ENCODE peak calls at places on chromosomes 16 and 17, in five cellular contexts. A is prostate gland; I is CD8-positive, alpha-beta memory T cell; N is hepatocyte; K is cardiac muscle cell. S is an unnamed sample. For H3K27me3 and H3K36me3, the result is how much of the 10 kb centered on the place peaks cover.

GRCh38 chr16:31142109-31143035 is 6.8 kb upstream of the PRSS8 start:
- DNase-seq in K (peak), I (peak), N (peak), A (peak), S (peak)

GRCh38 chr17:37446027-37446426 is 39.3 kb downstream of the TADA2A start:
- DNase-seq in N (no peak), I (no peak), K (no peak), A (no peak), S (no peak)

GRCh38 chr17:58327363-58328194 is 1.0 kb downstream of the TSPOAP1 start:
- DNase-seq in N (no peak), K (peak), I (no peak), A (no peak), S (no peak)

GRCh38 chr17:80919331-80920284 is 72.0 kb upstream of the CHMP6 start:
- DNase-seq in K (peak), I (no peak), N (peak), A (no peak), S (no peak)

GRCh38 chr16:30000768-30001631 is 5.0 kb downstream of the INO80E start:
- DNase-seq in N (no peak), A (no peak), I (no peak), K (no peak), S (no peak)

GRCh38 chr17:15954222-15954621 is 9.3 kb downstream of the ADORA2B start:
- DNase-seq in K (peak), N (no peak), I (no peak), A (no peak), S (peak)

GRCh38 chr16:64092284-64092683 is 1029.6 kb downstream of the CDH11 start:
- DNase-seq in N (no peak), K (peak), A (no peak), I (no peak), S (no peak)

GRCh38 chr17:42153919-42154491 is 784 bp downstream of the RAB5C start:
- DNase-seq in I (no peak), N (peak), A (no peak), K (peak), S (peak)

GRCh38 chr16:3328643-3329042 is 23.3 kb downstream of the ZNF75A start:
- DNase-seq in I (no peak), K (no peak), A (no peak), N (no peak), S (no peak)

GRCh38 chr16:69188716-69189115 is 1.8 kb downstream of the SNTB2 start:
- DNase-seq in K (peak), I (no peak), N (peak), A (no peak), S (peak)

GRCh38 chr16:17104654-17105053 is 366.1 kb downstream of the XYLT1 start:
- DNase-seq in A (no peak), K (no peak), I (no peak), N (no peak), S (peak)

GRCh38 chr17:61204456-61204855 is 195.2 kb upstream of the TBX2 start:
- DNase-seq in I (no peak), K (no peak), A (no peak), N (no peak), S (no peak)

GRCh38 chr16:83400234-83400633 is 407.5 kb upstream of the HSBP1 start:
- DNase-seq in I (no peak), K (peak), A (no peak), N (no peak), S (peak)

GRCh38 chr17:17701112-17701511 is 19.9 kb downstream of the RAI1 start:
- DNase-seq in N (no peak), I (no peak), K (no peak), A (no peak), S (no peak)

GRCh38 chr16:89473791-89474414 is 16.5 kb downstream of the ANKRD11 start:
- DNase-seq in I (no peak), N (no peak), K (peak), A (no peak), S (no peak)

GRCh38 chr17:54888981-54889380 is 11.7 kb upstream of the TOM1L1 start:
- DNase-seq in K (no peak), N (no peak), I (no peak), A (no peak), S (no peak)

GRCh38 chr16:23836404-23837291 is 865 bp downstream of the PRKCB start:
- DNase-seq in A (no peak), K (no peak), N (peak), I (peak), S (no peak)
- H3K4me3 ChIP-seq in A (peak), K (peak), N (no peak), I (peak), S (no peak)

GRCh38 chr17:10060526-10060925 is 137.9 kb downstream of the GAS7 start:
- DNase-seq in N (no peak), I (no peak), K (no peak), A (no peak), S (no peak)
- H3K27me3 ChIP-seq in N (under half), I (under half), K (under half), A (under half), S (under half)

GRCh38 chr17:75779250-75779986 is 5.2 kb upstream of the UNK start:
- DNase-seq in N (peak), K (peak), A (peak), I (peak), S (peak)

GRCh38 chr17:75777243-75777922 is 7.2 kb upstream of the UNK start:
- DNase-seq in A (no peak), K (peak), I (no peak), N (no peak), S (no peak)

GRCh38 chr17:75776399-75777242 is 8.0 kb upstream of the UNK start:
- DNase-seq in K (peak), A (no peak), I (no peak), N (peak), S (no peak)

GRCh38 chr17:75779987-75780889 is 4.4 kb upstream of the UNK start:
- DNase-seq in A (no peak), N (no peak), I (no peak), K (no peak), S (no peak)

GRCh38 chr17:75778861-75779249 is 5.8 kb upstream of the UNK start:
- DNase-seq in K (no peak), N (peak), A (no peak), I (peak), S (no peak)
- H3K36me3 ChIP-seq in K (under half), N (under half), A (under half), I (under half), S (under half)

DNA sequence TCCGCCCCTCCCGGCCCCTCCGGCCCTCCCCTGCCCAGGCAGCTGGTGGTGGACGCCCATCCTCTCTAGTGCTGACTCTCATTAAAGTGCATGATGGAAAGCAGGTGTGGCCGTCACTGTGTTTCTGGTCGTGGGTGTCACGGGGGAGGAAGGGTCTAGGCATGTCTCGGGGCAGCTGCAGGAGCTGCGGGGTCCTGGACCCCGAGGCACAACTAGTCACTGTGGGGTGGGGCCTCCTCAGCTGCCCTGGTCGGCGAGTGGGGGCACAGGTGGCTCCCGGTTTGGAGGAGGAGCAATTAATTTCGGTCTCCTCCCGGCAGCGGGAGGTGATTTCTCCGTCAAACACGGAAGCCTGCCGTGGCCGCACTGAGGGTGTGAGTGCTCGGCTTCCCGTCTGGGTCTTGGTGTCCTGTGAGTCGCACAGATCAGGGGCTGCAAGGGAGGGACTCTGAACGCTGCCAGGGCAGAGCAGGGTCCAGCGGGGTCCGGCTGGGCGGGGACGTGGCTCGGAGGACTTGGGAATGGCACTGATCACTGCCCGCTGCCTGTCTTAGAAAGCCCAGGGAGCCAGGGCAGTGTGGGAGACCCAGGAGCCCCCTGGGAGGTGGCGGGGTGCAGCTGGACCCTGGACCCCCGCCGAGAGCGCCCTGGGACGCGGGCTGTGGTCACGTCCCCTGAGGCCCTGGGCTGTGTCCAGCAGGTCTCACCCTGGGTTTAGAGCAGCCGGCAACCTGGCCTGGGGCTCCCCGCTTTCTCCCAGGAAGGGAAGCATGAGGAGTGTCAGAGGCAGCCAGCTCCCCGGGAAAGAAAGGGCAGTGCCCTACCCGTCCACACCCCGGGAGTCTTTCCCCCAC is 3.3 kb downstream of the TPSD1 start:
- DNase-seq in I (no peak), K (no peak), A (no peak), N (no peak), S (no peak)
- H3K4me3 ChIP-seq in I (no peak), K (no peak), A (no peak), N (no peak), S (no peak)

GRCh38 chr17:74356640-74357465 is 4.8 kb downstream of the BTBD17 start:
- DNase-seq in I (no peak), A (no peak), K (no peak), N (peak), S (no peak)
- H3K27me3 ChIP-seq in I (under half), A (under half), K (half or more), N (under half), S (under half)

GRCh38 chr17:62566996-62567578 is 60.4 kb upstream of the MRC2 start:
- DNase-seq in K (no peak), I (no peak), A (no peak), N (no peak), S (no peak)

GRCh38 chr17:62562656-62563055 is 64.8 kb upstream of the MRC2 start:
- DNase-seq in I (no peak), N (no peak), A (no peak), K (peak), S (peak)

GRCh38 chr17:62565817-62566216 is 61.7 kb upstream of the MRC2 start:
- DNase-seq in K (peak), N (no peak), A (no peak), I (no peak), S (no peak)
- H3K36me3 ChIP-seq in K (under half), N (under half), A (under half), I (under half), S (half or more)

GRCh38 chr16:4938683-4939030 is 1.7 kb upstream of the PPL start:
- DNase-seq in N (no peak), I (no peak), K (peak), A (no peak), S (no peak)

GRCh38 chr16:4944333-4945281 is 7.7 kb upstream of the PPL start:
- DNase-seq in I (no peak), A (peak), K (peak), N (peak), S (peak)

GRCh38 chr16:4945560-4946502 is 8.9 kb upstream of the PPL start:
- DNase-seq in N (peak), I (no peak), A (peak), K (no peak), S (peak)

GRCh38 chr16:4940719-4941118 is 3.8 kb upstream of the PPL start:
- DNase-seq in N (no peak), A (no peak), K (no peak), I (no peak), S (no peak)

GRCh38 chr16:4942481-4942880 is 5.5 kb upstream of the PPL start:
- DNase-seq in I (no peak), K (no peak), A (no peak), N (no peak), S (no peak)
- H3K4me3 ChIP-seq in I (no peak), K (no peak), A (no peak), N (no peak), S (no peak)

DNA sequence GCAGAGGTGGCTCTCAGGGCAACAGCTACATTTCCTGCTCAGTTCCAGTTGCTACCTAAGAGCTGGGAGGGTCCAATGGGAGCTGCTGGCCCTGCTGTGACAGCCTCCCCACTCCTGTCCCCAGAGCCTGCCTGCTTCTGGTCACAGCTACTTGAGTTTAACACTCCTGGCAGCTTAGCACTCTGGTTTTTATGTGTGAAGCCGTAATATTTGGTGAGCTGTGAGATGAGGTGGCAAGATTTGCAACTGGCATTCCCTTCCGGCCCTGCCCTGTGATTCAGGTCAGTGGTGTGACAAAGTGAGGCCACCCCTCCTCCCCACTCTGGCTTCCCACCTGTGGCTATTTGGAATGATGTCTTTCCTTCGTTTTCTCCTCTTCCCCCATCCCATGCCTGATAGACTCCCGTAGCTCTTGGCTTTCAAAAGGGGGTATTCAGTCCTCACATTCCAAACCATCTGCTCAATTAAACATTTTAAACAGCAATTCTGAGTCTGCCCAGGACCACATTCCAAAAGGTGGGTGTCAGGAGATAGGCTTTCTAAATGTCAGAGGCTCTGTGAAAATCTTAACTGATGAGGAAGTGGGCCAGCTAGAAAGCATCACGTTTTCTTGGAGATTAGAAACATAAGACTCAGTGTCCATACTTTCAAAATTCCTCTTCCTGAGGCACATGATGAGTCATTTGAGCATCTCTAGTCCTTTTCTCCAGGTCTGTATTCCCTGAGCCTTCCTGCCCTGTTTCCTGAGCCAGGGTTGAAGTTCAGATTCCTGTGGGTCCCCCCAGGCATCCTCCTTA is 42.7 kb upstream of the SKAP1 start:
- DNase-seq in K (peak), I (no peak), N (no peak), A (no peak), S (peak)
- H3K27me3 ChIP-seq in K (under half), I (under half), N (under half), A (under half), S (under half)

DNA sequence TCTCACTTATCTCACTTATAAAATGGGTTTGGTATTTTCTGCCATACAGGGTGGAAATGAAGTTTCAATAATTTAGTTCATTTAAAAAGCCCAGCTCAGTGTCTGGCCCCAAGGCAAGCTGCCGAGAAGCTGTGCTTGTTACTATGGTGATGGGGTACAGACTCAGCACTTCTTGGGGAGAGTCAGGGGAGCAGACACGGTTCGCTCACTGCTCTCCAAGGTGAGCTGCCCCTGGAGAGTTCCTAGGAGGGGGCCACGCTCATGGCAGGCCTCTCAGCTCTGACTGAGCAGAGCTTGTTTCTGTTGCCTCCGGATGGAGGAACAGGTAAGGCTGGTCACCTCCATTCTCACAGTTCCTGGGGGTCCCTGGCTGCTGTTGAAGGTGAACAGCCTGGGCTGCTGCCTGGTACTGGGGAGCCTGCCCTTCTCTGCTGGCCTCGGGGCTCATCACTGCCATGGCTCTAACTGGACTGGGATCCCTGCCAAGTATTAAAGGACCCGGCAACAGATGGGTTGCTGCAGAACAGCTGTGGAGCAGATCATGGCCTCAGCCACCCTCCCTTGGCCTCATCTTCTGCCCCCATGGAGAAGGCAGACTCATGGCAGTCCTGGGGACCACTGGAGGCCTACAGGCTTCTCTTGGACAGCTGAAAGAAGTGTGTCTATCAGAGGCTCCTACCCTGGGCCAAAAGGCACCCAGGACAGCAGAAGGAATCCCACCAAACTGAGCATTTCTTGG is 25.8 kb upstream of the SPATA32 start:
- DNase-seq in K (no peak), I (no peak), N (no peak), A (no peak), S (peak)
- H3K36me3 ChIP-seq in K (under half), I (under half), N (under half), A (under half), S (under half)

S was measured in SJCRH30.